ENCODE peak calls at places on chromosome 16, in seven cellular contexts. R is retinal pigment epithelial cell, B is cardiac muscle cell, X is brain microvascular endothelial cell, P is heart right ventricle, V is A549, O is left ventricle myocardium inferior. D is an unnamed sample.

GRCh38 chr16:81190667-81191066 is 47.8 kb upstream of the BCO1 start:
- DNase-seq in B (peak), X (peak), P (no peak), O (no peak), V (peak), R (peak), D (no peak)

GRCh38 chr16:17082126-17082882 is 388.5 kb downstream of the XYLT1 start:
- DNase-seq in P (no peak), X (no peak), R (no peak), V (no peak), O (no peak), B (no peak), D (no peak)

GRCh38 chr16:54193656-54194007 is 93.0 kb downstream of the IRX3 start:
- DNase-seq in R (no peak), O (peak), P (peak), B (peak), V (peak), X (peak), D (peak)

GRCh38 chr16:49856741-49857330 is 924 bp upstream of the ZNF423 start:
- DNase-seq in V (peak), B (peak), X (peak), R (peak), O (peak), P (peak), D (peak)

GRCh38 chr16:17439580-17439979 is 31.2 kb downstream of the XYLT1 start:
- DNase-seq in R (no peak), P (no peak), X (no peak), B (no peak), O (no peak), V (no peak), D (no peak)

GRCh38 chr16:27611340-27611739 is 61.4 kb downstream of the KATNIP start:
- DNase-seq in V (no peak), O (no peak), R (no peak), X (no peak), P (no peak), B (no peak), D (no peak)

GRCh38 chr16:54326266-54326662 is 39.7 kb upstream of the IRX3 start:
- DNase-seq in X (no peak), V (no peak), P (no peak), B (peak), R (peak), O (no peak), D (peak)

GRCh38 chr16:26983426-26983825 is 83.3 kb upstream of the C16orf82 start:
- DNase-seq in X (no peak), O (no peak), V (no peak), P (no peak), B (no peak), R (no peak), D (peak)

GRCh38 chr16:84616515-84616914 is 1.4 kb downstream of the COTL1 start:
- DNase-seq in V (no peak), X (no peak), O (no peak), P (no peak), B (no peak), R (no peak), D (peak)

GRCh38 chr16:1048442-1049112 is 24.0 kb upstream of the SSTR5 start:
- DNase-seq in B (peak), V (peak), R (no peak), P (peak), O (peak), X (peak), D (no peak)

DNA sequence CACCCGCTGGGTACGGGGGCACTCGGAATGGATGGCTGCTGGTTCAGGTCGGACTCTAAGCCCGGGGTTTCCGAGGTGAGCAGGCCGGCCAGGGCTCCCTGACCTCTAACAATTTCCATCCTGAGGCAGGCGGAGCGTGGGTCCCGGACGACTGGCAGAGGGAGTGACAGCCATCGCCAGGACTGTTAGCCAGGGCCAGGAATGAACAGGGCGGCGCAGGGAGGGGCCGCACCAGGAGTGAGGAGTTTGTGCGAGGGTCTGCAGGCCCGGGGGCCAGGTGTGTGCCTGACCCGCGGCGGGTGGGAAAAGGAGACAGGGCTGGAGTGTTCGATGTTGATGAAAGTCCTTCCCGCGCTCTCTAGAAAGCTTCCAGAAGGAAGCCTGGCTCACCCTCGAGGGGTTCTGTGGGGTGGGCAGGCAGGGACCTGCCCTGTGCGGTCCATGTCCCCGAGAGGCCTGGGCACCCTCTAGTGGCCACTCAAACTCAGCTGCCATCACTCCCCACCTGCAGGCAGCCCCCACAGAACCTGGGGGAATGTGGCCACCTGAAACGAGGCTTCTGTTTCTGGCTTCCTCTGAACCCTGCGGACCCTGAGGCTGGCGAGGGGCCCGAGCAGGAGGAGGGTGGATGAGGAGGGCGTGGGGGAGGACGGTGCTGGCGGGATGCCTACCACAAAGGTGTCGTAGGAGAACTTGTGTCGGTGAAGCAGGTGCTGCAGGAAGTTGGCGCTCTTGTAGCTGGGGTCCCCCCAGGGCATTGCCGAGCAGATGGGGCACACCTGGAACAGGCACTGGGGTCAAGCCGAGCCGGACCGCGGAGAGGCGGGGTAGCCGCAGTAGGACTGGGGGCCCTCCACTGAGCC is 8.1 kb downstream of the RNF166 start:
- DNase-seq in B (no peak), X (no peak), V (no peak), O (no peak), P (no peak), R (no peak), D (no peak)
- TF ChIP-seq CTCF in B (peak), X (peak), V (peak), O (peak), P (peak), R (peak), D (peak)

DNA sequence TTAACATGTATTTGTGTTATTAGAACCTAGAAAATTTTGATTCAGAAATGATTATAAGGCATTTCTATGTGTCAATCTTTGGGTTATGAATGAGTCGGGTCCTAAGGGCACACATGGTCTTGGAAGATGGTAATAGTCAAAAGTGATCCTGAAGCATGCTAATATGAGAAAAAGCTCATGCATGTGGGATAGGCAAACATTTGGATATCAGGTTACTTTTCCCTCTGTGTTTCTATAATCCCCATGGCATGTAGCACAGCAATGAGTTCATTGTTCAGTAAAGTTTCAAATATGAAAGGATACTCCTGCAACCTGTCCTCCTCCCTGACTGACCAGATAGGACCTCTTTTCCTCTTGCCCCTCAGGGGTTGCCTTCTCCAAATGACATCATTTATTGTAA is 249.9 kb upstream of the MON1B start:
- DNase-seq in O (no peak), B (no peak), X (no peak), P (no peak), V (no peak), R (no peak), D (no peak)
- H3K4me3 ChIP-seq in O (no peak), B (no peak), X (no peak), P (no peak), V (no peak), R (no peak), D (no peak)

GRCh38 chr16:47939690-47940089 is 216.1 kb downstream of the ABCC12 start:
- DNase-seq in R (no peak), O (no peak), X (no peak), P (no peak), B (no peak), V (no peak), D (no peak)
- TF ChIP-seq CTCF in R (no peak), O (no peak), X (no peak), P (no peak), B (no peak), V (no peak), D (no peak)

GRCh38 chr16:88383401-88384221 is 852 bp downstream of the ZNF469 start:
- DNase-seq in O (peak), B (peak), X (peak), R (no peak), V (peak), P (no peak), D (peak)
- H3K4me3 ChIP-seq in O (peak), B (peak), X (peak), R (peak), V (peak), P (peak), D (peak)

GRCh38 chr16:67407176-67407787 is 9.0 kb downstream of the ZDHHC1 start:
- DNase-seq in V (no peak), X (no peak), O (no peak), R (no peak), P (no peak), B (no peak), D (no peak)

GRCh38 chr16:67406628-67407027 is 9.6 kb downstream of the ZDHHC1 start:
- DNase-seq in X (peak), V (no peak), R (no peak), P (no peak), B (peak), O (no peak), D (peak)

GRCh38 chr16:67406111-67406593 is 10.1 kb downstream of the ZDHHC1 start:
- DNase-seq in X (no peak), B (peak), P (no peak), O (no peak), V (no peak), R (no peak), D (peak)

GRCh38 chr16:67409631-67410030 is 6.6 kb downstream of the ZDHHC1 start:
- DNase-seq in V (no peak), O (no peak), B (no peak), R (no peak), X (no peak), P (no peak), D (no peak)

DNA sequence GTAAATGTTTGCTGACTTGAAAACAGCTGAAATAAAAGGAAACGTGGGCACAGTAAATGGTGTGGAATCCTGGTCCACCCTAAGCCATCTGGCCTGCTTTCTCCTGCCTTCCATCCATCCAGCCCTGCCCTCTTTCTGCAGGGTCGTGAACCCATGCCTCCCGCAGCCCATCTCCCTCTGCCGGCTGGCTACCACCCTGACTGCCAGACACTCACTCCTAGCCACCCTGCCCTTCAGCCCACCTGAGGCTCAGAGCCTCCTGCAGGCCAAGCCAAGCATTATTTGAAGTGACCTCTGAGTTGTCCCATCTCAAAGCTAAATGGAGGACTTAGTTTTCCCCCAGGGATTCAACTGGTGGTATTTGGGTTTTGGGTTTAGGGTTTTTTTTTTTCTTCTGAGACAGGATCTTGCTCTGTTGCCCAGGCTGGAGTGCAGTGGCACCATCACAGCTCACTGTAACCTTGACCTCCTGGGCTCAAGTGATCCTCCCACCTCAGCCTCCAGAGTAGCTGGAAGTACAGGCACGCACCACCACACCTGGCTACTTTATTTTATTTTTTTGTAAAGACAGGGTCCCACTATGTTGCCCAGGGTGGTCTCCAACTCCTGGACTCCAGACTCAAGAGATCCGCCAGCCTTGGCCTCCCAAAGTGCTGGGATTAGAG is 8.4 kb downstream of the ZDHHC1 start:
- DNase-seq in R (no peak), V (no peak), P (no peak), X (no peak), B (no peak), O (no peak), D (no peak)
- TF ChIP-seq CTCF in R (no peak), V (no peak), P (no peak), X (peak), B (no peak), O (no peak), D (peak)

GRCh38 chr16:71476457-71476856 is 12.7 kb downstream of the ZNF19 start:
- DNase-seq in B (no peak), R (no peak), O (no peak), P (no peak), X (no peak), V (no peak), D (no peak)
- H3K4me3 ChIP-seq in B (no peak), R (no peak), O (no peak), P (no peak), X (no peak), V (no peak), D (no peak)

GRCh38 chr16:13920510-13920818 is 510 bp downstream of the ERCC4 start:
- DNase-seq in V (no peak), P (no peak), O (no peak), B (no peak), X (no peak), R (no peak), D (no peak)
- TF ChIP-seq CTCF in V (no peak), P (no peak), O (no peak), B (no peak), X (no peak), R (no peak), D (no peak)

GRCh38 chr16:28984091-28984490 is 761 bp upstream of the LAT start:
- DNase-seq in B (no peak), V (no peak), X (no peak), O (no peak), R (no peak), P (no peak), D (no peak)

GRCh38 chr16:28984619-28985135 is at the start of gene LAT:
- DNase-seq in X (no peak), R (no peak), B (no peak), O (no peak), P (no peak), V (no peak), D (no peak)

GRCh38 chr16:28985611-28986041 is 774 bp downstream of the LAT start:
- DNase-seq in B (no peak), O (no peak), R (no peak), X (no peak), P (no peak), V (no peak), D (no peak)

GRCh38 chr16:28986492-28986891 is 1.6 kb downstream of the LAT start:
- DNase-seq in V (no peak), B (no peak), X (no peak), R (no peak), O (no peak), P (no peak), D (no peak)

GRCh38 chr16:28985206-28985605 is 354 bp downstream of the LAT start:
- DNase-seq in P (no peak), O (no peak), R (no peak), X (no peak), B (no peak), V (no peak), D (no peak)
- H3K4me3 ChIP-seq in P (no peak), O (no peak), R (no peak), X (no peak), B (no peak), V (no peak), D (no peak)

GRCh38 chr16:74999208-74999682 is 421 bp downstream of the ZNRF1 start:
- DNase-seq in X (no peak), O (peak), B (peak), R (no peak), P (peak), V (no peak), D (no peak)
- TF ChIP-seq CTCF in X (no peak), O (no peak), B (no peak), R (no peak), P (no peak), V (no peak), D (no peak)

D was measured in astrocyte of the spinal cord.